ENCODE peak calls at places on chromosomes 2 and 18, in nine cellular contexts. O is AG04449; G is pons; R is EH; B is choroid plexus epithelial cell; K is tibial nerve; J is stimulated activated CD8-positive, alpha-beta memory T cell treated with anti-CD3 and anti-CD28 coated beads, Interleukin-7, amount 100 ng/mL, for 1 hour; W is stimulated activated CD4-positive, alpha-beta T cell treated with anti-CD3 and anti-CD28 coated beads, Interleukin-2, amount 100 ng/mL, for 24 hours; P is activated naive CD4-positive, alpha-beta T cell. I is an unnamed sample.

GRCh38 chr18:78798402-78799175 is 181.0 kb upstream of the SALL3 start:
- DNase-seq in J (no peak), P (no peak), B (no peak), R (no peak), O (no peak), G (no peak), K (no peak), W (no peak), I (no peak)

GRCh38 chr18:26190506-26190905 is 35.7 kb upstream of the TAF4B start:
- DNase-seq in R (no peak), G (no peak), B (no peak), O (no peak), W (peak; percentile 21), J (peak; percentile 2), K (no peak), P (peak; percentile 13), I (no peak)

GRCh38 chr2:143420313-143420712 is 291.1 kb downstream of the ARHGAP15 start:
- DNase-seq in W (no peak), B (no peak), K (no peak), J (no peak), P (no peak), G (no peak), O (no peak), R (peak; percentile 64), I (no peak)

GRCh38 chr18:32093523-32093922 is 1.8 kb downstream of the RNF138 start:
- DNase-seq in G (no peak), K (no peak), W (no peak), P (no peak), O (no peak), R (no peak), B (no peak), J (no peak), I (no peak)

GRCh38 chr2:149169653-149170052 is 131.2 kb downstream of the LYPD6B start:
- DNase-seq in B (no peak), P (no peak), O (no peak), J (no peak), K (no peak), W (no peak), R (peak; percentile 33), G (no peak), I (no peak)

GRCh38 chr2:233428438-233428837 is 74.1 kb downstream of the DGKD start:
- DNase-seq in B (no peak), P (no peak), W (no peak), R (no peak), J (no peak), O (no peak), G (no peak), K (no peak), I (no peak)

GRCh38 chr2:231900486-231900942 is 25.7 kb downstream of the NPPC start:
- DNase-seq in B (peak; percentile 75), J (peak; percentile 23), R (peak; percentile 64), K (peak; percentile 34), O (no peak), P (peak; percentile 14), W (peak; percentile 70), G (peak; percentile 46), I (no peak)

GRCh38 chr18:6249110-6249680 is 165.5 kb downstream of the L3MBTL4 start:
- DNase-seq in O (no peak), P (no peak), W (no peak), K (no peak), J (no peak), B (no peak), G (no peak), R (no peak), I (no peak)

GRCh38 chr2:224909885-224910517 is 132.3 kb downstream of the DOCK10 start:
- DNase-seq in J (no peak), K (peak; percentile 62), O (peak; percentile 68), R (peak; percentile 92), W (no peak), G (peak; percentile 42), B (peak; percentile 99), P (no peak), I (no peak)

GRCh38 chr18:3442894-3443293 is 7.1 kb upstream of the TGIF1 start:
- DNase-seq in B (no peak), G (no peak), R (no peak), O (no peak), W (no peak), K (no peak), J (no peak), P (no peak), I (no peak)

GRCh38 chr2:240051697-240052096 is 1.6 kb downstream of the OR6B3 start:
- DNase-seq in B (no peak), J (no peak), R (no peak), P (no peak), W (no peak), G (peak; percentile 96), O (no peak), K (no peak), I (no peak)

GRCh38 chr18:9135912-9136314 is 668 bp upstream of the ANKRD12 start:
- DNase-seq in J (peak; percentile 12), R (peak; percentile 22), B (peak; percentile 43), W (no peak), P (peak; percentile 51), O (no peak), K (no peak), G (peak; percentile 50), I (no peak)

GRCh38 chr18:7090771-7091170 is 26.8 kb downstream of the LAMA1 start:
- DNase-seq in O (no peak), W (no peak), P (no peak), J (no peak), G (no peak), B (peak; percentile 67), K (no peak), R (no peak), I (no peak)

GRCh38 chr2:85997016-85997970 is 108.4 kb downstream of the POLR1A start:
- DNase-seq in W (no peak), J (no peak), P (no peak), K (no peak), R (peak; percentile 89), G (peak; percentile 69), B (peak; percentile 24), O (peak; percentile 24), I (no peak)